ENCODE peak calls at places on chromosomes 12 and 14, in eight cellular contexts. M is AG10803; G is LoVo; V is naive thymus-derived CD4-positive, alpha-beta T cell; J is iPS-NIHi11; X is epithelial cell of esophagus; H is activated naive CD4-positive, alpha-beta T cell; F is activated CD4-positive, alpha-beta T cell treated with anti-CD3 and anti-CD28 coated beads for 36 hours. I is an unnamed sample.

GRCh38 chr12:3717283-3717974 is 35.5 kb downstream of the CRACR2A start:
- DNase-seq in M (no peak), X (no peak), J (no peak), H (no peak), G (no peak), F (no peak), V (no peak), I (no peak)

GRCh38 chr12:123894823-123895338 is 77.8 kb downstream of the CCDC92 start:
- DNase-seq in M (no peak), F (no peak), G (no peak), X (peak), J (no peak), H (no peak), V (no peak), I (no peak)

GRCh38 chr14:104378636-104379225 is 200.8 kb upstream of the C14orf180 start:
- DNase-seq in F (no peak), M (no peak), V (no peak), H (no peak), J (no peak), G (no peak), X (no peak), I (no peak)

GRCh38 chr12:15982471-15982870 is 71.3 kb downstream of the DERA start:
- DNase-seq in G (no peak), H (no peak), V (no peak), F (no peak), X (no peak), M (peak), J (peak), I (no peak)

GRCh38 chr12:40451661-40452060 is 226.9 kb downstream of the LRRK2 start:
- DNase-seq in F (no peak), G (no peak), H (no peak), V (no peak), M (no peak), J (no peak), X (no peak), I (no peak)

GRCh38 chr14:64438181-64438839 is 27.0 kb upstream of the AKAP5 start:
- DNase-seq in G (peak), H (no peak), M (peak), V (no peak), J (no peak), X (peak), F (no peak), I (no peak)

GRCh38 chr12:67649165-67650126 is 901 bp downstream of the DYRK2 start:
- DNase-seq in G (no peak), J (peak), M (peak), H (peak), X (no peak), F (peak), V (peak), I (peak)

GRCh38 chr14:76050797-76051392 is 65.3 kb downstream of the IFT43 start:
- DNase-seq in V (peak), F (peak), H (peak), J (peak), M (peak), X (peak), G (peak), I (peak)

GRCh38 chr12:131640436-131640969 is 70.4 kb upstream of the SFSWAP start:
- DNase-seq in V (no peak), X (no peak), J (no peak), G (no peak), M (no peak), H (no peak), F (no peak), I (no peak)